ENCODE peak calls at places on chromosomes 4 and X, in six cellular contexts. One of them, this sample, is unnamed.

GRCh38 chrX:77061533-77061932 is 385.7 kb upstream of the FGF16 start:
- DNase-seq in NCI-H2081: no peak
- DNase-seq in T1000: no peak
- DNase-seq in activated gamma-delta T cell treated with anti-CD3 and anti-CD28 coated beads, Interleukin-2, amount 50 U/mL, for 16 hours: no peak
- DNase-seq in tibial nerve: no peak
- DNase-seq in WTC11: no peak
- DNase-seq in this sample: no peak

GRCh38 chr4:6658635-6659075 is 18.2 kb downstream of the MRFAP1 start:
- DNase-seq in activated gamma-delta T cell treated with anti-CD3 and anti-CD28 coated beads, Interleukin-2, amount 50 U/mL, for 16 hours: no peak
- DNase-seq in WTC11: peak
- DNase-seq in NCI-H2081: no peak
- DNase-seq in tibial nerve: no peak
- DNase-seq in T1000: no peak
- DNase-seq in this sample: no peak

GRCh38 chrX:108722561-108722960 is 13.8 kb downstream of the IRS4 start:
- DNase-seq in activated gamma-delta T cell treated with anti-CD3 and anti-CD28 coated beads, Interleukin-2, amount 50 U/mL, for 16 hours: no peak
- DNase-seq in T1000: no peak
- DNase-seq in WTC11: no peak
- DNase-seq in NCI-H2081: no peak
- DNase-seq in tibial nerve: no peak
- DNase-seq in this sample: no peak

GRCh38 chrX:8743126-8743732 is 11.3 kb upstream of the ANOS1 start:
- DNase-seq in NCI-H2081: peak
- DNase-seq in activated gamma-delta T cell treated with anti-CD3 and anti-CD28 coated beads, Interleukin-2, amount 50 U/mL, for 16 hours: peak
- DNase-seq in tibial nerve: peak
- DNase-seq in T1000: peak
- DNase-seq in WTC11: peak
- DNase-seq in this sample: no peak

GRCh38 chr4:81211956-81212355 is 3.1 kb downstream of the PRKG2 start:
- DNase-seq in WTC11: no peak
- DNase-seq in NCI-H2081: no peak
- DNase-seq in activated gamma-delta T cell treated with anti-CD3 and anti-CD28 coated beads, Interleukin-2, amount 50 U/mL, for 16 hours: no peak
- DNase-seq in T1000: no peak
- DNase-seq in tibial nerve: no peak
- DNase-seq in this sample: no peak

GRCh38 chr4:3314706-3315260 is 22.0 kb downstream of the RGS12 start:
- DNase-seq in tibial nerve: no peak
- DNase-seq in WTC11: no peak
- DNase-seq in T1000: no peak
- DNase-seq in NCI-H2081: no peak
- DNase-seq in activated gamma-delta T cell treated with anti-CD3 and anti-CD28 coated beads, Interleukin-2, amount 50 U/mL, for 16 hours: no peak
- DNase-seq in this sample: no peak

GRCh38 chrX:142616636-142617035 is 409.1 kb upstream of the SPANXN4 start:
- DNase-seq in tibial nerve: no peak
- DNase-seq in T1000: no peak
- DNase-seq in WTC11: no peak
- DNase-seq in NCI-H2081: no peak
- DNase-seq in activated gamma-delta T cell treated with anti-CD3 and anti-CD28 coated beads, Interleukin-2, amount 50 U/mL, for 16 hours: no peak
- DNase-seq in this sample: no peak

GRCh38 chrX:75781618-75782017 is 3.4 kb downstream of the MAGEE2 start:
- DNase-seq in WTC11: no peak
- DNase-seq in activated gamma-delta T cell treated with anti-CD3 and anti-CD28 coated beads, Interleukin-2, amount 50 U/mL, for 16 hours: no peak
- DNase-seq in NCI-H2081: no peak
- DNase-seq in tibial nerve: no peak
- DNase-seq in T1000: no peak
- DNase-seq in this sample: no peak

GRCh38 chr4:101597204-101597603 is 193.3 kb upstream of the BANK1 start:
- DNase-seq in activated gamma-delta T cell treated with anti-CD3 and anti-CD28 coated beads, Interleukin-2, amount 50 U/mL, for 16 hours: peak
- DNase-seq in tibial nerve: no peak
- DNase-seq in T1000: no peak
- DNase-seq in WTC11: no peak
- DNase-seq in NCI-H2081: no peak
- DNase-seq in this sample: no peak

GRCh38 chr4:142353149-142353738 is 492.9 kb downstream of the INPP4B start:
- DNase-seq in activated gamma-delta T cell treated with anti-CD3 and anti-CD28 coated beads, Interleukin-2, amount 50 U/mL, for 16 hours: no peak
- DNase-seq in NCI-H2081: peak
- DNase-seq in tibial nerve: no peak
- DNase-seq in WTC11: no peak
- DNase-seq in T1000: peak
- DNase-seq in this sample: no peak

GRCh38 chr4:55407119-55407518 is 11.4 kb downstream of the TMEM165 start:
- DNase-seq in T1000: no peak
- DNase-seq in WTC11: no peak
- DNase-seq in activated gamma-delta T cell treated with anti-CD3 and anti-CD28 coated beads, Interleukin-2, amount 50 U/mL, for 16 hours: no peak
- DNase-seq in tibial nerve: no peak
- DNase-seq in NCI-H2081: no peak
- DNase-seq in this sample: no peak

GRCh38 chrX:86946569-86946968 is 571.0 kb upstream of the KLHL4 start:
- DNase-seq in tibial nerve: no peak
- DNase-seq in activated gamma-delta T cell treated with anti-CD3 and anti-CD28 coated beads, Interleukin-2, amount 50 U/mL, for 16 hours: no peak
- DNase-seq in NCI-H2081: peak
- DNase-seq in WTC11: peak
- DNase-seq in T1000: no peak
- DNase-seq in this sample: no peak

GRCh38 chr4:10196191-10196590 is 79.6 kb upstream of the WDR1 start:
- DNase-seq in activated gamma-delta T cell treated with anti-CD3 and anti-CD28 coated beads, Interleukin-2, amount 50 U/mL, for 16 hours: no peak
- DNase-seq in NCI-H2081: no peak
- DNase-seq in T1000: no peak
- DNase-seq in tibial nerve: no peak
- DNase-seq in WTC11: no peak
- DNase-seq in this sample: no peak

GRCh38 chr4:42630908-42631307 is 26.0 kb downstream of the ATP8A1 start:
- DNase-seq in NCI-H2081: no peak
- DNase-seq in tibial nerve: no peak
- DNase-seq in WTC11: no peak
- DNase-seq in T1000: no peak
- DNase-seq in activated gamma-delta T cell treated with anti-CD3 and anti-CD28 coated beads, Interleukin-2, amount 50 U/mL, for 16 hours: no peak
- DNase-seq in this sample: no peak

GRCh38 chrX:86349115-86349514 is 200.9 kb downstream of the DACH2 start:
- DNase-seq in activated gamma-delta T cell treated with anti-CD3 and anti-CD28 coated beads, Interleukin-2, amount 50 U/mL, for 16 hours: no peak
- DNase-seq in NCI-H2081: no peak
- DNase-seq in WTC11: peak
- DNase-seq in T1000: no peak
- DNase-seq in tibial nerve: no peak
- DNase-seq in this sample: no peak

GRCh38 chr4:6943012-6943869 is 33.6 kb downstream of the TBC1D14 start:
- DNase-seq in activated gamma-delta T cell treated with anti-CD3 and anti-CD28 coated beads, Interleukin-2, amount 50 U/mL, for 16 hours: no peak
- DNase-seq in WTC11: no peak
- DNase-seq in T1000: no peak
- DNase-seq in NCI-H2081: no peak
- DNase-seq in tibial nerve: no peak
- DNase-seq in this sample: no peak

GRCh38 chr4:107279729-107280128 is 243.6 kb upstream of the DKK2 start:
- DNase-seq in tibial nerve: no peak
- DNase-seq in T1000: no peak
- DNase-seq in NCI-H2081: no peak
- DNase-seq in activated gamma-delta T cell treated with anti-CD3 and anti-CD28 coated beads, Interleukin-2, amount 50 U/mL, for 16 hours: no peak
- DNase-seq in WTC11: no peak
- DNase-seq in this sample: no peak

GRCh38 chr4:36854554-36854953 is 390.0 kb upstream of the NWD2 start:
- DNase-seq in NCI-H2081: no peak
- DNase-seq in WTC11: no peak
- DNase-seq in activated gamma-delta T cell treated with anti-CD3 and anti-CD28 coated beads, Interleukin-2, amount 50 U/mL, for 16 hours: no peak
- DNase-seq in tibial nerve: no peak
- DNase-seq in T1000: no peak
- DNase-seq in this sample: no peak

GRCh38 chr4:72505314-72505744 is 63.7 kb downstream of the ADAMTS3 start:
- DNase-seq in T1000: peak
- DNase-seq in tibial nerve: no peak
- DNase-seq in WTC11: peak
- DNase-seq in NCI-H2081: peak
- DNase-seq in activated gamma-delta T cell treated with anti-CD3 and anti-CD28 coated beads, Interleukin-2, amount 50 U/mL, for 16 hours: no peak
- DNase-seq in this sample: no peak

GRCh38 chr4:5412296-5412695 is 296.1 kb downstream of the EVC2 start:
- DNase-seq in WTC11: no peak
- DNase-seq in tibial nerve: no peak
- DNase-seq in T1000: no peak
- DNase-seq in activated gamma-delta T cell treated with anti-CD3 and anti-CD28 coated beads, Interleukin-2, amount 50 U/mL, for 16 hours: no peak
- DNase-seq in NCI-H2081: no peak
- DNase-seq in this sample: no peak

GRCh38 chr4:184313710-184314659 is 96.3 kb upstream of the ENPP6 start:
- DNase-seq in activated gamma-delta T cell treated with anti-CD3 and anti-CD28 coated beads, Interleukin-2, amount 50 U/mL, for 16 hours: no peak
- DNase-seq in T1000: no peak
- DNase-seq in tibial nerve: no peak
- DNase-seq in NCI-H2081: no peak
- DNase-seq in WTC11: no peak
- DNase-seq in this sample: no peak

GRCh38 chr4:75995727-75996126 is 5.0 kb upstream of the SDAD1 start:
- DNase-seq in T1000: no peak
- DNase-seq in tibial nerve: no peak
- DNase-seq in NCI-H2081: peak
- DNase-seq in WTC11: no peak
- DNase-seq in activated gamma-delta T cell treated with anti-CD3 and anti-CD28 coated beads, Interleukin-2, amount 50 U/mL, for 16 hours: no peak
- DNase-seq in this sample: peak

GRCh38 chrX:139093201-139093600 is 381.7 kb upstream of the FGF13 start:
- DNase-seq in activated gamma-delta T cell treated with anti-CD3 and anti-CD28 coated beads, Interleukin-2, amount 50 U/mL, for 16 hours: no peak
- DNase-seq in T1000: no peak
- DNase-seq in tibial nerve: no peak
- DNase-seq in NCI-H2081: no peak
- DNase-seq in WTC11: no peak
- DNase-seq in this sample: no peak

GRCh38 chr4:6916587-6917444 is 7.2 kb downstream of the TBC1D14 start:
- DNase-seq in activated gamma-delta T cell treated with anti-CD3 and anti-CD28 coated beads, Interleukin-2, amount 50 U/mL, for 16 hours: no peak
- DNase-seq in NCI-H2081: no peak
- DNase-seq in tibial nerve: no peak
- DNase-seq in T1000: no peak
- DNase-seq in WTC11: peak
- DNase-seq in this sample: no peak

GRCh38 chrX:1537031-1537715 is at the start of gene P2RY8:
- DNase-seq in tibial nerve: peak
- DNase-seq in activated gamma-delta T cell treated with anti-CD3 and anti-CD28 coated beads, Interleukin-2, amount 50 U/mL, for 16 hours: peak
- DNase-seq in NCI-H2081: no peak
- DNase-seq in WTC11: no peak
- DNase-seq in T1000: peak
- DNase-seq in this sample: no peak

GRCh38 chr4:80471701-80472100 is 136.2 kb downstream of the CFAP299 start:
- DNase-seq in NCI-H2081: peak
- DNase-seq in WTC11: peak
- DNase-seq in activated gamma-delta T cell treated with anti-CD3 and anti-CD28 coated beads, Interleukin-2, amount 50 U/mL, for 16 hours: no peak
- DNase-seq in tibial nerve: no peak
- DNase-seq in T1000: no peak
- DNase-seq in this sample: peak

GRCh38 chr4:14383652-14384051 is 618.6 kb upstream of the CPEB2 start:
- DNase-seq in NCI-H2081: no peak
- DNase-seq in tibial nerve: no peak
- DNase-seq in WTC11: no peak
- DNase-seq in activated gamma-delta T cell treated with anti-CD3 and anti-CD28 coated beads, Interleukin-2, amount 50 U/mL, for 16 hours: no peak
- DNase-seq in T1000: no peak
- DNase-seq in this sample: no peak

GRCh38 chr4:6965329-6965728 is 55.7 kb downstream of the TBC1D14 start:
- DNase-seq in tibial nerve: no peak
- DNase-seq in T1000: no peak
- DNase-seq in NCI-H2081: no peak
- DNase-seq in activated gamma-delta T cell treated with anti-CD3 and anti-CD28 coated beads, Interleukin-2, amount 50 U/mL, for 16 hours: no peak
- DNase-seq in WTC11: no peak
- DNase-seq in this sample: no peak

GRCh38 chr4:182212211-182212761 is 30.9 kb upstream of the TENM3 start:
- DNase-seq in activated gamma-delta T cell treated with anti-CD3 and anti-CD28 coated beads, Interleukin-2, amount 50 U/mL, for 16 hours: no peak
- DNase-seq in WTC11: no peak
- DNase-seq in tibial nerve: no peak
- DNase-seq in NCI-H2081: no peak
- DNase-seq in T1000: no peak
- DNase-seq in this sample: no peak

GRCh38 chrX:150329888-150330287 is 33.2 kb upstream of the MAMLD1 start:
- DNase-seq in WTC11: no peak
- DNase-seq in activated gamma-delta T cell treated with anti-CD3 and anti-CD28 coated beads, Interleukin-2, amount 50 U/mL, for 16 hours: no peak
- DNase-seq in NCI-H2081: no peak
- DNase-seq in T1000: no peak
- DNase-seq in tibial nerve: no peak
- DNase-seq in this sample: no peak

GRCh38 chr4:165301833-165302232 is 25.6 kb upstream of the MSMO1 start:
- DNase-seq in T1000: no peak
- DNase-seq in tibial nerve: no peak
- DNase-seq in NCI-H2081: no peak
- DNase-seq in activated gamma-delta T cell treated with anti-CD3 and anti-CD28 coated beads, Interleukin-2, amount 50 U/mL, for 16 hours: no peak
- DNase-seq in WTC11: no peak
- DNase-seq in this sample: no peak

GRCh38 chr4:123042095-123042494 is 119.7 kb upstream of the NUDT6 start:
- DNase-seq in NCI-H2081: no peak
- DNase-seq in WTC11: no peak
- DNase-seq in T1000: no peak
- DNase-seq in tibial nerve: no peak
- DNase-seq in activated gamma-delta T cell treated with anti-CD3 and anti-CD28 coated beads, Interleukin-2, amount 50 U/mL, for 16 hours: no peak
- DNase-seq in this sample: no peak

GRCh38 chr4:145178740-145179139 is 1.6 kb downstream of the OTUD4 start:
- DNase-seq in WTC11: no peak
- DNase-seq in tibial nerve: no peak
- DNase-seq in T1000: no peak
- DNase-seq in NCI-H2081: no peak
- DNase-seq in activated gamma-delta T cell treated with anti-CD3 and anti-CD28 coated beads, Interleukin-2, amount 50 U/mL, for 16 hours: no peak
- DNase-seq in this sample: no peak

GRCh38 chr4:40909363-40909876 is 159.7 kb downstream of the NSUN7 start:
- DNase-seq in tibial nerve: no peak
- DNase-seq in NCI-H2081: peak
- DNase-seq in T1000: peak
- DNase-seq in WTC11: no peak
- DNase-seq in activated gamma-delta T cell treated with anti-CD3 and anti-CD28 coated beads, Interleukin-2, amount 50 U/mL, for 16 hours: no peak
- DNase-seq in this sample: no peak

GRCh38 chr4:3821580-3822229 is 55.5 kb downstream of the ADRA2C start:
- DNase-seq in activated gamma-delta T cell treated with anti-CD3 and anti-CD28 coated beads, Interleukin-2, amount 50 U/mL, for 16 hours: no peak
- DNase-seq in WTC11: no peak
- DNase-seq in NCI-H2081: no peak
- DNase-seq in tibial nerve: no peak
- DNase-seq in T1000: no peak
- DNase-seq in this sample: no peak

GRCh38 chr4:109301691-109302365 is 630 bp downstream of the COL25A1 start:
- DNase-seq in T1000: no peak
- DNase-seq in tibial nerve: no peak
- DNase-seq in activated gamma-delta T cell treated with anti-CD3 and anti-CD28 coated beads, Interleukin-2, amount 50 U/mL, for 16 hours: no peak
- DNase-seq in WTC11: peak
- DNase-seq in NCI-H2081: no peak
- DNase-seq in this sample: no peak

GRCh38 chrX:40054793-40055192 is 43.0 kb downstream of the BCOR start:
- DNase-seq in T1000: no peak
- DNase-seq in activated gamma-delta T cell treated with anti-CD3 and anti-CD28 coated beads, Interleukin-2, amount 50 U/mL, for 16 hours: no peak
- DNase-seq in WTC11: no peak
- DNase-seq in NCI-H2081: no peak
- DNase-seq in tibial nerve: no peak
- DNase-seq in this sample: no peak

GRCh38 chr4:144732584-144733130 is 86.7 kb downstream of the HHIP start:
- DNase-seq in WTC11: no peak
- DNase-seq in NCI-H2081: no peak
- DNase-seq in activated gamma-delta T cell treated with anti-CD3 and anti-CD28 coated beads, Interleukin-2, amount 50 U/mL, for 16 hours: no peak
- DNase-seq in T1000: no peak
- DNase-seq in tibial nerve: no peak
- DNase-seq in this sample: no peak

GRCh38 chr4:143773998-143774898 is 73.8 kb upstream of the FREM3 start:
- DNase-seq in activated gamma-delta T cell treated with anti-CD3 and anti-CD28 coated beads, Interleukin-2, amount 50 U/mL, for 16 hours: no peak
- DNase-seq in tibial nerve: no peak
- DNase-seq in NCI-H2081: peak
- DNase-seq in T1000: no peak
- DNase-seq in WTC11: peak
- DNase-seq in this sample: no peak